ENCODE peak calls at places on chromosome 12, in seven cellular contexts. F is AG20443; U is pancreas; R is activated CD8-positive, alpha-beta memory T cell treated with anti-CD3 and anti-CD28 coated beads for 48 hours; Q is stimulated activated CD8-positive, alpha-beta memory T cell treated with anti-CD3 and anti-CD28 coated beads, Interleukin-7, amount 100 ng/mL, for 1 hour; H is AML-193; Y is adrenal gland. O is an unnamed sample.

GRCh38 chr12:108457006-108457733 is 57.9 kb upstream of the FICD start:
- DNase-seq in F (peak), U (no peak), R (no peak), Q (no peak), H (peak), Y (peak), O (peak)

GRCh38 chr12:107843351-107844311 is 69.1 kb downstream of the ASCL4 start:
- DNase-seq in F (peak), U (peak), R (no peak), Q (no peak), H (no peak), Y (no peak), O (peak)

GRCh38 chr12:49643961-49644619 is 20.7 kb downstream of the PRPF40B start:
- DNase-seq in F (no peak), U (no peak), R (no peak), Q (no peak), H (no peak), Y (no peak), O (no peak)

GRCh38 chr12:50609292-50609874 is 104.6 kb downstream of the DIP2B start:
- DNase-seq in F (no peak), U (no peak), R (no peak), Q (no peak), H (no peak), Y (no peak), O (no peak)

GRCh38 chr12:6328045-6328779 is 13.7 kb downstream of the TNFRSF1A start:
- DNase-seq in F (no peak), U (no peak), R (no peak), Q (no peak), H (no peak), Y (no peak), O (no peak)

GRCh38 chr12:2194571-2194970 is 141.8 kb downstream of the CACNA1C start:
- DNase-seq in F (no peak), U (no peak), R (no peak), Q (no peak), H (no peak), Y (no peak), O (no peak)

GRCh38 chr12:7609480-7609879 is 56.2 kb downstream of the APOBEC1 start:
- DNase-seq in F (no peak), U (no peak), R (no peak), Q (no peak), H (peak), Y (no peak), O (no peak)

GRCh38 chr12:101924647-101925046 is 47.3 kb downstream of the DRAM1 start:
- DNase-seq in F (peak), U (no peak), R (no peak), Q (no peak), H (no peak), Y (no peak), O (peak)

GRCh38 chr12:78671295-78671694 is 193.3 kb upstream of the SYT1 start:
- DNase-seq in F (no peak), U (no peak), R (no peak), Q (no peak), H (no peak), Y (no peak), O (no peak)

GRCh38 chr12:14961466-14962155 is at the start of gene ARHGDIB:
- DNase-seq in F (no peak), U (peak), R (no peak), Q (peak), H (peak), Y (peak), O (no peak)

GRCh38 chr12:8658361-8658760 is 4.3 kb downstream of the MFAP5 start:
- DNase-seq in F (peak), U (no peak), R (no peak), Q (no peak), H (no peak), Y (no peak), O (no peak)

GRCh38 chr12:108568653-108569154 is 6.3 kb downstream of the ISCU start:
- DNase-seq in F (no peak), U (no peak), R (no peak), Q (peak), H (no peak), Y (no peak), O (no peak)

GRCh38 chr12:52445876-52446275 is 6.1 kb downstream of the KRT6B start:
- DNase-seq in F (no peak), U (no peak), R (no peak), Q (no peak), H (no peak), Y (no peak), O (no peak)

GRCh38 chr12:56333679-56334489 is at the start of gene PAN2:
- DNase-seq in F (peak), U (peak), R (peak), Q (peak), H (peak), Y (peak), O (peak)

GRCh38 chr12:8057839-8058238 is 8.3 kb downstream of the C3AR1 start:
- DNase-seq in F (peak), U (no peak), R (no peak), Q (no peak), H (peak), Y (no peak), O (no peak)

GRCh38 chr12:20004951-20005350 is 363.4 kb upstream of the PDE3A start:
- DNase-seq in F (no peak), U (no peak), R (no peak), Q (no peak), H (no peak), Y (no peak), O (no peak)

GRCh38 chr12:110846615-110847566 is at the start of gene CCDC63:
- DNase-seq in F (peak), U (peak), R (peak), Q (no peak), H (peak), Y (peak), O (peak)

GRCh38 chr12:26680724-26681455 is 152.1 kb downstream of the ITPR2 start:
- DNase-seq in F (peak), U (no peak), R (no peak), Q (no peak), H (no peak), Y (peak), O (no peak)

GRCh38 chr12:93733358-93733757 is 56.2 kb downstream of the CRADD start:
- DNase-seq in F (no peak), U (no peak), R (no peak), Q (no peak), H (no peak), Y (no peak), O (no peak)

GRCh38 chr12:541676-542289 is 82.0 kb downstream of the B4GALNT3 start:
- DNase-seq in F (no peak), U (no peak), R (no peak), Q (no peak), H (no peak), Y (peak), O (no peak)

GRCh38 chr12:1910468-1910867 is 8.0 kb downstream of the CACNA2D4 start:
- DNase-seq in F (no peak), U (no peak), R (no peak), Q (no peak), H (no peak), Y (no peak), O (no peak)

GRCh38 chr12:22702690-22703089 is 77.7 kb downstream of the ETNK1 start:
- DNase-seq in F (no peak), U (no peak), R (no peak), Q (no peak), H (peak), Y (no peak), O (no peak)

GRCh38 chr12:114245555-114245954 is 160.4 kb downstream of the TBX5 start:
- DNase-seq in F (peak), U (no peak), R (no peak), Q (no peak), H (no peak), Y (no peak), O (no peak)

GRCh38 chr12:42865282-42865681 is 275.7 kb upstream of the PRICKLE1 start:
- DNase-seq in F (no peak), U (no peak), R (no peak), Q (no peak), H (no peak), Y (no peak), O (no peak)

GRCh38 chr12:6056406-6057211 is 67.9 kb downstream of the VWF start:
- DNase-seq in F (no peak), U (no peak), R (no peak), Q (no peak), H (no peak), Y (no peak), O (peak)